ENCODE peak calls at places on chromosomes 11 and 22, in four cellular contexts. E is T-cell, R is iris pigment epithelial cell, H is SK-N-MC. G is an unnamed sample.

GRCh38 chr11:117423046-117423575 is 95.5 kb downstream of the CEP164 start:
- DNase-seq in E (no peak), R (no peak), H (no peak), G (no peak)

GRCh38 chr11:78256962-78257361 is 68.2 kb downstream of the USP35 start:
- DNase-seq in E (no peak), R (peak), H (no peak), G (no peak)

GRCh38 chr22:44311855-44312170 is 938 bp downstream of the SHISAL1 start:
- DNase-seq in E (no peak), R (peak), H (no peak), G (no peak)

GRCh38 chr11:120031156-120031555 is 106.8 kb downstream of the TRIM29 start:
- DNase-seq in E (no peak), R (no peak), H (no peak), G (no peak)

GRCh38 chr11:92380882-92381281 is 156.3 kb downstream of the FAT3 start:
- DNase-seq in E (no peak), R (peak), H (no peak), G (no peak)

GRCh38 chr11:17610402-17610894 is 63.4 kb downstream of the OTOG start:
- DNase-seq in E (no peak), R (no peak), H (no peak), G (no peak)

GRCh38 chr11:64244107-64244506 is 2.6 kb downstream of the PPP1R14B start:
- DNase-seq in E (no peak), R (no peak), H (no peak), G (no peak)

GRCh38 chr11:118623291-118623655 is 15.9 kb downstream of the PHLDB1 start:
- DNase-seq in E (no peak), R (peak), H (no peak), G (no peak)

GRCh38 chr11:75334402-75334891 is 17.0 kb downstream of the ARRB1 start:
- DNase-seq in E (no peak), R (no peak), H (no peak), G (no peak)

GRCh38 chr11:66956689-66957290 is 1.4 kb downstream of the PC start:
- DNase-seq in E (no peak), R (peak), H (no peak), G (no peak)

GRCh38 chr11:102981324-102981910 is 25.9 kb upstream of the MMP13 start:
- DNase-seq in E (no peak), R (peak), H (no peak), G (no peak)

GRCh38 chr11:3816673-3817072 is 8.3 kb downstream of the PGAP2 start:
- DNase-seq in E (no peak), R (no peak), H (no peak), G (no peak)

GRCh38 chr11:61777234-61778090 is 14.9 kb downstream of the TMEM258 start:
- DNase-seq in E (peak), R (no peak), H (no peak), G (peak)

GRCh38 chr11:47104337-47104950 is 72.2 kb downstream of the ARFGAP2 start:
- DNase-seq in E (no peak), R (peak), H (no peak), G (no peak)

GRCh38 chr22:49941507-49942316 is 18.9 kb upstream of the PIM3 start:
- DNase-seq in E (no peak), R (no peak), H (no peak), G (no peak)

GRCh38 chr11:46338988-46339666 is 8.1 kb upstream of the DGKZ start:
- DNase-seq in E (no peak), R (no peak), H (no peak), G (no peak)

GRCh38 chr22:19086944-19087343 is 35.3 kb downstream of the DGCR2 start:
- DNase-seq in E (no peak), R (peak), H (no peak), G (no peak)

GRCh38 chr11:128302425-128303186 is 284.8 kb downstream of the ETS1 start:
- DNase-seq in E (peak), R (no peak), H (no peak), G (peak)

GRCh38 chr11:128375941-128376340 is 211.4 kb downstream of the ETS1 start:
- DNase-seq in E (no peak), R (no peak), H (no peak), G (no peak)

GRCh38 chr22:36294801-36295200 is 41.9 kb downstream of the APOL1 start:
- DNase-seq in E (no peak), R (no peak), H (no peak), G (no peak)

GRCh38 chr11:126132319-126132718 is 69.7 kb upstream of the CDON start:
- DNase-seq in E (no peak), R (peak), H (no peak), G (no peak)

GRCh38 chr11:67504023-67504949 is 877 bp downstream of the PITPNM1 start:
- DNase-seq in E (peak), R (peak), H (no peak), G (no peak)

GRCh38 chr11:134597452-134597851 is 185.4 kb upstream of the B3GAT1 start:
- DNase-seq in E (no peak), R (no peak), H (no peak), G (no peak)

GRCh38 chr11:117833401-117833891 is 8.9 kb upstream of the FXYD2 start:
- DNase-seq in E (no peak), R (no peak), H (no peak), G (no peak)

GRCh38 chr11:47667135-47667534 is 24.8 kb upstream of the MTCH2 start:
- DNase-seq in E (no peak), R (no peak), H (no peak), G (no peak)

GRCh38 chr11:100827934-100828661 is 141.0 kb downstream of the ARHGAP42 start:
- DNase-seq in E (no peak), R (peak), H (no peak), G (no peak)

GRCh38 chr11:85787809-85788805 is 22.8 kb downstream of the SYTL2 start:
- DNase-seq in E (no peak), R (peak), H (no peak), G (no peak)

GRCh38 chr11:125724125-125724524 is 22.0 kb upstream of the PATE1 start:
- DNase-seq in E (no peak), R (peak), H (no peak), G (no peak)